ENCODE peak calls at places on chromosomes 11 and 22, in six cellular contexts. F is IMR-90, T is lower leg skin, Q is A549, W is testis, X is ovary. S is an unnamed sample.

GRCh38 chr11:126992804-126993111 is 7.8 kb downstream of the KIRREL3 start:
- DNase-seq in F (peak), T (no peak), X (no peak), W (no peak), Q (no peak), S (no peak)

GRCh38 chr11:103881518-103882070 is 154.8 kb upstream of the DDI1 start:
- DNase-seq in F (no peak), X (no peak), T (no peak), Q (no peak), W (no peak), S (no peak)

GRCh38 chr22:38755155-38755910 is 465 bp downstream of the SUN2 start:
- DNase-seq in W (peak), T (peak), F (peak), X (peak), Q (peak), S (peak)

GRCh38 chr11:38305682-38306081 is 1707.6 kb upstream of the RAG2 start:
- DNase-seq in Q (no peak), F (no peak), X (no peak), T (no peak), W (no peak), S (no peak)

GRCh38 chr11:131579932-131580387 is 209.5 kb downstream of the NTM start:
- DNase-seq in X (no peak), T (no peak), F (peak), W (peak), Q (peak), S (no peak)

GRCh38 chr11:68610452-68611116 is 73.8 kb upstream of the GAL start:
- DNase-seq in W (peak), Q (no peak), F (peak), X (no peak), T (no peak), S (no peak)

GRCh38 chr11:64342869-64343739 is 3.1 kb downstream of the CCDC88B start:
- DNase-seq in X (no peak), F (no peak), Q (no peak), W (peak), T (no peak), S (no peak)

GRCh38 chr22:20424937-20425587 is 12.6 kb downstream of the SCARF2 start:
- DNase-seq in W (peak), X (no peak), F (no peak), T (no peak), Q (no peak), S (peak)

GRCh38 chr11:2167141-2168045 is 4.2 kb downstream of the TH start:
- DNase-seq in W (no peak), T (no peak), X (no peak), Q (no peak), F (no peak), S (no peak)

GRCh38 chr11:2171531-2171930 is at the start of gene TH:
- DNase-seq in F (no peak), X (no peak), T (no peak), W (no peak), Q (no peak), S (no peak)

GRCh38 chr11:2169001-2169370 is 2.6 kb downstream of the TH start:
- DNase-seq in X (no peak), Q (no peak), F (no peak), W (no peak), T (no peak), S (no peak)

GRCh38 chr11:2168286-2169000 is 3.2 kb downstream of the TH start:
- DNase-seq in F (no peak), W (peak), X (no peak), T (no peak), Q (no peak), S (no peak)

GRCh38 chr11:2169626-2170570 is 1.7 kb downstream of the TH start:
- DNase-seq in T (no peak), X (no peak), F (no peak), Q (no peak), W (no peak), S (no peak)
- TF ChIP-seq POLR2A in T (no peak), X (no peak), F (no peak), Q (no peak), W (no peak), S (no peak)

GRCh38 chr22:46737105-46737975 is 712 bp downstream of the CERK start:
- DNase-seq in T (peak), F (peak), Q (peak), W (peak), X (peak), S (peak)

GRCh38 chr22:46740910-46741785 is 3.1 kb upstream of the CERK start:
- DNase-seq in W (peak), X (no peak), Q (no peak), T (no peak), F (no peak), S (no peak)

GRCh38 chr22:46738642-46738960 is 549 bp upstream of the CERK start:
- DNase-seq in F (no peak), T (no peak), W (no peak), X (no peak), Q (no peak), S (no peak)

GRCh38 chr22:46737976-46738641 is at the start of gene CERK:
- DNase-seq in X (peak), F (peak), Q (peak), T (peak), W (peak), S (no peak)

DNA sequence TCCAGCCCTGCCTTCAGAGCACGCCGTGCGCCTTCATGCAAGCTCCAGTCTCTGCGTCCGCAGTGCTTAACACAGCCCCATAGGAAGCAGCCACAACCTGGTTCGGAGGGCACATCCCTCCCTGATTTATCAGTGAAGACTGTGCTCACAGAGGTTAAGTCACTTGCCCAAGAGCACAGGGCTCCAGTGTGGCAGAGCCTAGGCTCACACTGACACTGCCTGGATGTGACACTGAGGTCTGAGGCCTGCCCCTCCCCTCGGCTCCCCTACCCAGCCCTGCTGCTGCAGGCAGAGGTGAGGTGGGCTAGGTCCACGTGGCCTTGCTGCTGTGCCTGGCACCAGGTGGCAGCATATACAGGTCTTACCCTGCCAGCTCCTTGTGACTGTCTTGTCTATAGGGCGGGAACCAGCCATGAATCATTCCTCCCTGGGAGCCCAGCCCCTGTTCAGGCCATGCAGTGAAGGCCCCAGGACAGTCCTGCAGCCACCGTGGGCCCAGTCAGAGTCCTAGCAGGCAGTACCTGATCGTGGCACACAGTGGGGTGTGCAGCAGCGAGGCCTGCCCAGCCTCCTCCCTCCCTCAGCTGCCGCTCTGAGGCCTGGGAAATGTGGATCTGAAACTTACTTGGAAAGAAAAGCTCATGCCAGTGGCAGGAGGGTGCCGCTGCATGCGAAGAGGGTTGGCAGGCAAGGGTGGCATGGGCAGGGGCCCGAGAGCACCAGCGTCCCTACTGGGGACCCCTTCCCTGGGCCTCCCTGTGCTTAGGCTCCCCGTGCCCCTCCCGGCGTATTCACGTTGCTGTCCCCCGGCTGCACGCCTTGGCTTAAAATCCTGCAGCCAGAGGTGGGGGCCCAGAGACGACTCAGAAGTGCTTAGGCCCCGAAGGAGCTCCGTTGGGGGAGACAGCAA is 1.2 kb upstream of the CERK start:
- DNase-seq in T (peak), Q (peak), F (peak), X (peak), W (no peak), S (no peak)
- TF ChIP-seq POLR2A in T (no peak), Q (no peak), F (no peak), X (no peak), W (no peak), S (no peak)

DNA sequence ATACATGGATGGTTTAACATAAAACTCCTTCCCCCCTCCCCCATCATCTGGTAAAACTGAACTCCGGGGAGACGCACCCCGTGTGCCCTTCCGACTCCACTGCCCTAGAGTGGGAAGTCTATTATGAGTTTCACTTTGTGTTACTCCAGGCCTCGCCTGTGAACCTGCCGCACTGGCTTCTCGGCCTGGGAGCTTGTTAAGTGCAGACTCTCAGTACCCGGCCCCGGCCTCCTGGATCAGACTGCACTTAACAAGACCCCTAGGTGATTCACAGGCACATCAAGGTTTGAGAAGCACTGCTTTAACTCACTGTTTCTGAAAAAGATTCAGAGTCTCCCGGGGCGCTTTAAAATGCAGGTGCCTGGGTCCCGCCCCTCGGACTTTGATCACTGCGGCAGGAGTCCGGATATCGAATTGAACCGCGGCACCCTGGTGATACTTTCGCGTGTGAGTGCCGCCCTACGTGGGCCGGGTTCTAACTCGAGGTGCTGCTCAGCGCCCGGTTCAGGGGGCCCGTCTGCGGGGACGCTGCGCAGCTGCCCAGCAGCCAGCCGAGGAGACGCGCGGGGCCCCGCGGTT is 3.6 kb downstream of the PTGDR2 start:
- DNase-seq in Q (no peak), T (no peak), W (no peak), F (no peak), X (no peak), S (no peak)
- TF ChIP-seq POLR2A in Q (no peak), T (no peak), W (no peak), F (no peak), X (no peak), S (no peak)

DNA sequence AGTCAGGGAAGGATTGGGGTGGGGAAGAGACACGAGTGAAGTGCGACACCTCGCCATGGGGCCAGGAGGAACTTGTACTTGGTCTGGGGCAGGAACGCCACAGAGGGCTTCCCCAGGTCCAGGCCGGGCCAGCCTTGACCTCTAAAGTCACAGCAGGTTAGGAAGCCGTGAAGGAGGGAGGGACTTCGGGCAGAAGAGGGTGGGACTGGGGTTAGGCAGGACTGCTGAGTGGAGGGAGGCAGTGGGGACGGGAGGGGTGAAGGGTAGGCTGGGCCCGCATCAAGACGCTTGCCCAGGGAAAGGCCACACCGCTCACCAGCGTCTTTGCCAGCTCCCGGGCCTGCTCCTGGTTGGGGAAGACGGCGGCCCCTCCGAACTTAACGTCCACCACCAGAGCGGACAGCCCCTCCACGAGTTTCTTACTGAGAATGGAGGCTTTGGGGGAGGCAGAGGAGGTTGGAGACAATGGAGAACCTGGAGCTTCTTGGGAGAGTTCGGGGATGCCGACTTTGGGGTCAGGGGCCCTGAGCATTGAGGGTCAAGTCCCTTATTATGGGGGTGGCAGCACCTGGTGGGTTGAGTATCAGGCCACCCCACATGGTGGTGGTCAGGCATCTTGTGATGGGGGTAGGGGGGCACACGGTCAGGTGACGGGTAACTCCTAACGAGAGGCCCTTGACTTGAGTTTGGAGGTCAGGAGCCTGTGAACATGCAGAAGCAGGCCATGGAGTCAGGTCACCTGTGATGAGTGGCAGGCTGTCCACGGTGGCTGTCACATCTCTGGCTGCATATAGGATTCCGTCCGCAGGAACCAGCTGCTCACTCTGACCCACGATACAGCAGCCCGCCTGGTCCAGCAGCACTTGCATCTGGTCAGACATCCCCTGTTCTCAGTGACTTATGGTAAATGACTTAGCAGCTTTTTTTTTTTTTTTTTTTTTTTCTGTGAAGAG is 1.7 kb upstream of the SCO2 start:
- DNase-seq in W (no peak), Q (peak), X (no peak), T (peak), F (no peak), S (peak)
- TF ChIP-seq POLR2A in W (no peak), Q (peak), X (no peak), T (no peak), F (no peak), S (no peak)

GRCh38 chr11:12110201-12110713 is at the start of gene MICAL2:
- DNase-seq in X (peak), W (peak), T (peak), Q (peak), F (peak), S (peak)
- TF ChIP-seq POLR2A in X (peak), W (peak), T (no peak), Q (peak), F (peak), S (peak)

S was measured in erythroblast.